ENCODE peak calls at places on chromosomes 3 and 15, in eight cellular contexts. T is tibial artery, O is cardiac fibroblast, E is fibroblast of mammary gland, P is pancreas, V is sigmoid colon, R is BE2C, N is Peyer's patch. M is an unnamed sample.

GRCh38 chr15:49366496-49366895 is 56.5 kb upstream of the FGF7 start:
- DNase-seq in T (no peak), O (no peak), E (no peak), P (peak), V (no peak), R (no peak), N (no peak), M (no peak)

GRCh38 chr3:19931180-19931692 is 2.8 kb downstream of the EFHB start:
- DNase-seq in T (no peak), O (no peak), E (no peak), P (no peak), V (no peak), R (no peak), N (no peak), M (no peak)

GRCh38 chr3:178002113-178002512 is 534.1 kb upstream of the KCNMB2 start:
- DNase-seq in T (no peak), O (no peak), E (no peak), P (no peak), V (no peak), R (peak), N (no peak), M (no peak)

GRCh38 chr15:77753238-77753873 is 120.6 kb upstream of the LINGO1 start:
- DNase-seq in T (no peak), O (peak), E (peak), P (no peak), V (no peak), R (no peak), N (no peak), M (peak)

GRCh38 chr3:60325610-60326181 is 925.6 kb downstream of the FHIT start:
- DNase-seq in T (no peak), O (no peak), E (no peak), P (no peak), V (no peak), R (no peak), N (no peak), M (no peak)

GRCh38 chr3:53890726-53891499 is 746 bp downstream of the SELENOK start:
- DNase-seq in T (no peak), O (peak), E (peak), P (no peak), V (no peak), R (peak), N (peak), M (peak)

GRCh38 chr3:127175272-127175671 is 17.7 kb upstream of the PRR23E start:
- DNase-seq in T (no peak), O (no peak), E (no peak), P (no peak), V (no peak), R (no peak), N (no peak), M (no peak)

GRCh38 chr3:101851833-101852232 is 2.5 kb downstream of the NFKBIZ start:
- DNase-seq in T (no peak), O (peak), E (no peak), P (no peak), V (no peak), R (no peak), N (no peak), M (no peak)

GRCh38 chr15:85389774-85390173 is 9.4 kb downstream of the AKAP13 start:
- DNase-seq in T (no peak), O (no peak), E (no peak), P (no peak), V (no peak), R (no peak), N (no peak), M (no peak)

GRCh38 chr15:59158701-59159034 is 48.0 kb upstream of the LDHAL6B start:
- DNase-seq in T (no peak), O (no peak), E (no peak), P (no peak), V (no peak), R (no peak), N (no peak), M (no peak)

GRCh38 chr3:10955694-10956453 is 36.7 kb upstream of the SLC6A1 start:
- DNase-seq in T (no peak), O (no peak), E (no peak), P (peak), V (no peak), R (no peak), N (no peak), M (no peak)

GRCh38 chr3:10952525-10952924 is 40.0 kb upstream of the SLC6A1 start:
- DNase-seq in T (no peak), O (no peak), E (no peak), P (no peak), V (no peak), R (no peak), N (no peak), M (no peak)

GRCh38 chr3:10956991-10957390 is 35.6 kb upstream of the SLC6A1 start:
- DNase-seq in T (no peak), O (no peak), E (no peak), P (peak), V (no peak), R (no peak), N (no peak), M (peak)

GRCh38 chr3:10956531-10956930 is 36.0 kb upstream of the SLC6A1 start:
- DNase-seq in T (no peak), O (no peak), E (no peak), P (peak), V (no peak), R (no peak), N (no peak), M (no peak)

GRCh38 chr3:10954740-10955139 is 37.8 kb upstream of the SLC6A1 start:
- DNase-seq in T (no peak), O (no peak), E (no peak), P (no peak), V (no peak), R (no peak), N (no peak), M (no peak)
- H3K4me3 ChIP-seq in T (no peak), O (no peak), E (no peak), P (no peak), V (no peak), R (no peak), N (no peak), M (no peak)

GRCh38 chr3:55629432-55629831 is 142.3 kb upstream of the WNT5A start:
- DNase-seq in T (no peak), O (peak), E (no peak), P (peak), V (no peak), R (no peak), N (peak), M (no peak)

GRCh38 chr3:55630921-55631299 is 143.8 kb upstream of the WNT5A start:
- DNase-seq in T (no peak), O (no peak), E (no peak), P (no peak), V (no peak), R (no peak), N (no peak), M (peak)

GRCh38 chr3:55633333-55633732 is 146.2 kb upstream of the WNT5A start:
- DNase-seq in T (no peak), O (no peak), E (no peak), P (no peak), V (no peak), R (no peak), N (no peak), M (no peak)

GRCh38 chr3:55631766-55632331 is 144.7 kb upstream of the WNT5A start:
- DNase-seq in T (no peak), O (no peak), E (no peak), P (no peak), V (no peak), R (no peak), N (no peak), M (no peak)

GRCh38 chr3:55630280-55630920 is 143.3 kb upstream of the WNT5A start:
- DNase-seq in T (no peak), O (no peak), E (no peak), P (no peak), V (no peak), R (no peak), N (no peak), M (no peak)
- TF ChIP-seq CTCF in T (no peak), O (no peak), E (no peak), P (no peak), V (peak), R (no peak), N (peak), M (peak)

DNA sequence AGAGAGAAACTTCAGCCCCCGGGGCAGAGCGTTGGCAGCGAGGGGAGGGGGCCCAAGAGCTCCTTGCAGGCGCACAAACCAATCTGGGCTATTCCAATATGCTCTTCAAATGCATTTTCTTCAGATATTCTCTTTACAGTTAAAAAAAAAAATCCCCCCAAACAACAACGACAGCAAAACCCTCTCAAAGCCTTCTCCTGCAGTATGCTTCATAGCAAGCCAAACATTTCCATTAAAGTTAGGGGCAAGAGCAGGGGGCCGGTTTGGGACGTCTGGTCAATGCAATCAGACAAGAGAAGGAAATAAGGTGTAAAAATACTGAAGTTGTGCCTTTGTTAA is 237 bp upstream of the CTXND1 start:
- DNase-seq in T (no peak), O (no peak), E (no peak), P (no peak), V (no peak), R (peak), N (no peak), M (no peak)
- H3K4me3 ChIP-seq in T (peak), O (no peak), E (no peak), P (peak), V (peak), R (no peak), N (peak), M (peak)

DNA sequence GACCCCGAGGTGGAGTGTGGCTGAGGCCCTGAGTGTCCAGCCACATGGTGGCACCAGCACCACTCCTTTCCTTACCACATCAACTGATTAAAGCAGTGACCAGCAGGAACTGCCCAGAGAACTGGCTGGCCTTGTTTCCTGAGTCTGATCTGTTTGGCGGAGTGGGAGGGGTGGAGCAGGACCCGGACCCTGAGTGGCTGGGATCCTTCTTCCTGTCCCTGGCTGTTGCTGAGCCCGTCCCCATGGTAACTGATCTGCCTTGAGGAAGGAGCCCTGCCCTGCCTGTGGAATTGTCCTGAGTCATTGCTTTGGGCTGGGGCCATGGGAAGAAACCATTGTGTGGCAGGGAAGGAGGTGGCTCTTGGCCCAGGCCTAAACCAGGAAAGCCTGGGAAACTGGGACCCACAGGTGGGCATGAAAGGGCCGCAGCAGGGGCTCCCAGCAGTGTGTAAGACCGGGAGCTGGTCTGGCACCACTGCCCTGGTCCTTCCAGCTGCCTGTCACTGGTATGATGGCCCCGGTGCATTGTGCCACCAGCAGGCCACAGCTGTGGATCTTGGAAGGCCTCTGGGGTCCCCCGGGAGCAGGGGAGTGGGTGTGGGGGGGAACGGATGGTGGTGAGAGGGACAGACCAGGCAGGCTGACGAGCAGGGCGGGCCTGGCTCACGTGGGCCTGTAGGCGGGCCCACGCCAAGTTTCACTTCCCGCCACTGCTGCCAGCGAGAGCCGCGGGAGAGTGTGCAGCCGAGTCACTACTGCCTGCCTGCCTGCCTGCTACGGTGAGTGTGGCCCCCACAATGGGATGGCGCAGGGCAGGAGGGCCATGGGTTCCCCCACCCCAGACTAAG is 19.2 kb downstream of the ATRIP start:
- DNase-seq in T (peak), O (peak), E (peak), P (peak), V (peak), R (peak), N (peak), M (peak)
- TF ChIP-seq CTCF in T (peak), O (peak), E (peak), P (peak), V (no peak), R (peak), N (peak), M (peak)

GRCh38 chr3:98594630-98594961 is 1.2 kb upstream of the CPOX start:
- DNase-seq in T (no peak), O (no peak), E (no peak), P (no peak), V (no peak), R (no peak), N (no peak), M (no peak)

GRCh38 chr3:98596087-98596486 is 2.7 kb upstream of the CPOX start:
- DNase-seq in T (no peak), O (no peak), E (no peak), P (no peak), V (no peak), R (no peak), N (no peak), M (no peak)

GRCh38 chr3:98589331-98589870 is 4.0 kb downstream of the CPOX start:
- DNase-seq in T (no peak), O (no peak), E (no peak), P (no peak), V (no peak), R (no peak), N (no peak), M (no peak)

GRCh38 chr3:98593046-98593936 is at the start of gene CPOX:
- DNase-seq in T (peak), O (peak), E (peak), P (peak), V (peak), R (peak), N (peak), M (peak)

GRCh38 chr3:98592345-98592935 is 971 bp downstream of the CPOX start:
- DNase-seq in T (no peak), O (no peak), E (no peak), P (no peak), V (no peak), R (no peak), N (no peak), M (no peak)
- H3K4me3 ChIP-seq in T (peak), O (peak), E (peak), P (peak), V (peak), R (peak), N (peak), M (peak)

GRCh38 chr3:44198957-44199269 is 42.8 kb upstream of the TOPAZ1 start:
- DNase-seq in T (no peak), O (no peak), E (no peak), P (no peak), V (no peak), R (no peak), N (no peak), M (no peak)
- TF ChIP-seq CTCF in T (no peak), O (no peak), E (no peak), P (no peak), V (no peak), R (no peak), N (no peak), M (no peak)

DNA sequence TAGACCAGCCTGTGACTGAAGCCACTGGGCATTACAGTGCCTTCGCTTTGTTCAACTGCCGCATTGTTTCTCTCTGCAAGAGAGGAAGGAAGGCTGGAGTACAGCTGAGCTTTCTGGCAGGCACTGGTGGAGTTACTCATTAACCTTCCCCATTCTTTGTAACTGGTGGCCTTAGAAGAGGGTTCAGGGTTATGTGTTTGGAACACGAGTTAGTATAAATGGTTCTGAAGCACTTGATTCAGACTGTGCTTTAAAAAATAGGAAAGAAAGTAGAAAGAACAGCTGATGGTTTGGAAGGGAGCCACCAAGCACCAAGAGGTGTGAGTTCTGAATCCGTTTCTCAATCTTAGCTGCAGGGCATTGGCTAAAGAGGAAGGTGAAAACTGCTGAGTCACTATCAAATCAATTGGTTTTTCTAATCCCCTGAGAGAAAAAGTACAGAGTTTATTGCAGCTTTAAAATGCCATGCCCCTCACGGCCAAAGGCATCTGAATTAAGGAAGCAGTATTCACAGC is 3.7 kb downstream of the HGD start:
- DNase-seq in T (peak), O (peak), E (peak), P (peak), V (no peak), R (peak), N (no peak), M (peak)
- H3K4me3 ChIP-seq in T (no peak), O (peak), E (no peak), P (no peak), V (no peak), R (no peak), N (peak), M (no peak)